ENCODE peak calls at places on chromosomes 2 and 18, in four cellular contexts. F, A, O and E are unnamed samples.
A peak's percentile ranks its signal among the peaks of the same experiment; 100 is the strongest.

GRCh38 chr2:166539340-166540162 is 45.5 kb upstream of the SCN7A start:
- DNase-seq in O (no peak), A (peak; percentile 39), F (no peak), E (no peak)

GRCh38 chr18:74196220-74197119 is 48.1 kb downstream of the TIMM21 start:
- DNase-seq in A (peak; percentile 87), O (peak; percentile 40), F (no peak), E (peak; percentile 70)

GRCh38 chr2:138615257-138615656 is 113.7 kb downstream of the SPOPL start:
- DNase-seq in A (no peak), F (no peak), O (no peak), E (no peak)

GRCh38 chr18:3604626-3605408 is 154.8 kb downstream of the TGIF1 start:
- DNase-seq in O (no peak), F (no peak), A (no peak), E (peak; percentile 91)

GRCh38 chr18:62088146-62088545 is 98.7 kb downstream of the PIGN start:
- DNase-seq in F (no peak), O (no peak), A (no peak), E (no peak)

GRCh38 chr2:163711699-163712098 is 24.1 kb downstream of the FIGN start:
- DNase-seq in O (no peak), F (no peak), A (no peak), E (no peak)

GRCh38 chr2:231679906-231680283 is 28.4 kb upstream of the PTMA start:
- DNase-seq in F (no peak), O (no peak), A (no peak), E (no peak)

GRCh38 chr2:231611273-231612198 is 18.9 kb downstream of the TEX44 start:
- DNase-seq in O (no peak), A (no peak), F (no peak), E (peak; percentile 76)

GRCh38 chr2:11073791-11074190 is 81.5 kb upstream of the SLC66A3 start:
- DNase-seq in O (no peak), A (no peak), F (no peak), E (peak; percentile 56)

GRCh38 chr2:31467426-31467825 is 52.9 kb upstream of the XDH start:
- DNase-seq in F (no peak), A (no peak), O (no peak), E (no peak)

GRCh38 chr2:14910659-14911058 is 278.1 kb downstream of the LRATD1 start:
- DNase-seq in F (no peak), A (no peak), O (no peak), E (no peak)

GRCh38 chr18:76437910-76438309 is 57.1 kb downstream of the ZNF516 start:
- DNase-seq in A (no peak), O (no peak), F (no peak), E (no peak)

GRCh38 chr2:96209011-96209728 is 543 bp upstream of the STARD7 start:
- DNase-seq in O (no peak), A (no peak), F (no peak), E (no peak)

GRCh38 chr2:29063646-29064372 is 10.5 kb downstream of the PCARE start:
- DNase-seq in A (no peak), O (no peak), F (no peak), E (no peak)

GRCh38 chr2:173821451-173821850 is 143.7 kb downstream of the SP3 start:
- DNase-seq in O (no peak), F (no peak), A (no peak), E (no peak)

GRCh38 chr2:37527362-37527761 is 144.1 kb downstream of the CDC42EP3 start:
- DNase-seq in F (no peak), O (no peak), A (no peak), E (no peak)

GRCh38 chr2:40814621-40815020 is 362.7 kb upstream of the SLC8A1 start:
- DNase-seq in A (no peak), F (no peak), O (no peak), E (no peak)

GRCh38 chr2:7706791-7707190 is 789.6 kb downstream of the RNF144A start:
- DNase-seq in F (no peak), O (no peak), A (no peak), E (no peak)

GRCh38 chr2:177392373-177393246 is at the start of gene AGPS:
- DNase-seq in F (peak; percentile 90), O (peak; percentile 66), A (peak; percentile 92), E (peak; percentile 73)

GRCh38 chr18:24735504-24736243 is 275.2 kb downstream of the HRH4 start:
- DNase-seq in O (no peak), F (no peak), A (no peak), E (no peak)

GRCh38 chr2:11342561-11343343 is 1.7 kb downstream of the ROCK2 start:
- DNase-seq in O (no peak), A (peak; percentile 36), F (no peak), E (peak; percentile 84)

GRCh38 chr2:131756141-131756907 is 228.6 kb downstream of the CCDC74A start:
- DNase-seq in O (no peak), A (no peak), F (no peak), E (no peak)

GRCh38 chr2:186474196-186474595 is 11.9 kb upstream of the ZC3H15 start:
- DNase-seq in A (no peak), F (no peak), O (no peak), E (no peak)

GRCh38 chr2:85706604-85707296 is 12.6 kb downstream of the GNLY start:
- DNase-seq in F (no peak), O (no peak), A (no peak), E (no peak)

GRCh38 chr2:10447300-10448207 is 573 bp downstream of the ODC1 start:
- DNase-seq in A (peak; percentile 86), F (peak; percentile 72), O (no peak), E (no peak)

GRCh38 chr2:203886579-203887230 is 19.1 kb downstream of the CTLA4 start:
- DNase-seq in A (no peak), O (no peak), F (no peak), E (no peak)

GRCh38 chr2:98461650-98462049 is 17.0 kb downstream of the INPP4A start:
- DNase-seq in F (peak; percentile 30), O (no peak), A (no peak), E (no peak)

GRCh38 chr2:191218292-191218898 is 26.8 kb upstream of the MYO1B start:
- DNase-seq in F (no peak), O (no peak), A (peak; percentile 48), E (peak; percentile 79)

GRCh38 chr18:60022671-60023276 is 123.0 kb downstream of the PMAIP1 start:
- DNase-seq in F (no peak), A (no peak), O (no peak), E (peak; percentile 35)

GRCh38 chr2:196244516-196244915 is 73.1 kb upstream of the STK17B start:
- DNase-seq in O (no peak), A (no peak), F (no peak), E (no peak)

GRCh38 chr2:196239622-196240587 is 68.5 kb upstream of the STK17B start:
- DNase-seq in O (peak; percentile 64), A (no peak), F (peak; percentile 60), E (peak; percentile 74)

GRCh38 chr2:196238836-196239380 is 67.5 kb upstream of the STK17B start:
- DNase-seq in F (no peak), A (no peak), O (no peak), E (no peak)

GRCh38 chr2:196242131-196242620 is 70.8 kb upstream of the STK17B start:
- DNase-seq in F (no peak), O (no peak), A (no peak), E (no peak)

DNA sequence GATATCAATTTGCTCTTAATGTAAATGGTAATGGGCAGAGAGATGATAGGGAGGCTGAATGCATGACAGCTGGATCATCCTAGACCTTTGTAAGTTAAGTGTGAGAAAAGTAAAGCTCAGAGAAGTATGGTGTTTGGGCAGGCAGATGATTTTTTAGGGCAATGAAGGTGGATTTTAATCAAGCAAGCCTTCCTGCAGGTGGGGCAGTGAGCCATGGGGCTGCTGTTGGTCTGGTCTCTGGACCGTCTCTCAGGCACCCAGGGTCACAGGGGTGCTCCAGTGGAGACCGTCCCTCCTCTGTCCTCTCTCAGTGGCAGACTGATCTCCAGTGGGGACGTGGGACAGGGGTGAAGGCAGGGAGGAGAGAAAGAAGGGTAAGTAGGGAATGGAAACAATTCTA is 69.8 kb upstream of the STK17B start:
- DNase-seq in A (no peak), F (no peak), O (no peak), E (no peak)
- H3K27ac ChIP-seq in A (no peak overlapping the region), F (peak overlapping the region; percentile 37), O (peak overlapping the region; percentile 78), E (no peak overlapping the region)

GRCh38 chr2:234142530-234142929 is 92.0 kb downstream of the SPP2 start:
- DNase-seq in F (no peak), A (no peak), O (no peak), E (peak; percentile 69)
- H3K4me1 ChIP-seq in F (no peaks in the 10 kb centered on the region), A (peaks cover 3% of the 10 kb centered on the region), O (peaks cover 14% of the 10 kb centered on the region), E (peaks cover 35% of the 10 kb centered on the region)

GRCh38 chr2:25362564-25363145 is 20.9 kb upstream of the DNMT3A start:
- DNase-seq in A (peak; percentile 34), O (peak; percentile 53), F (no peak), E (no peak)
- H3K27ac ChIP-seq in A (no peak overlapping the region), O (peak overlapping the region; percentile 85), F (peak overlapping the region; percentile 48), E (no peak overlapping the region)

GRCh38 chr2:217944923-217945322 is 57.9 kb downstream of the TNS1 start:
- DNase-seq in O (no peak), F (peak; percentile 40), A (no peak), E (no peak)
- H3K4me1 ChIP-seq in O (no peaks in the 10 kb centered on the region), F (peaks cover 27% of the 10 kb centered on the region), A (peaks cover 94% of the 10 kb centered on the region), E (peaks cover 14% of the 10 kb centered on the region)